ENCODE peak calls at places on chromosomes 11 and 22, in nine cellular contexts. O is tibial nerve, S is breast epithelium, U is adrenal gland, V is gastrocnemius medialis, Z is A549, G is ovary, H is sigmoid colon, Y is right lobe of liver. C is an unnamed sample.

GRCh38 chr22:48535868-48536690 is 1291.6 kb downstream of the BRD1 start:
- DNase-seq in H (no peak), V (no peak), U (no peak), Z (no peak), G (no peak), S (peak; percentile 27), Y (no peak), O (no peak), C (no peak)

GRCh38 chr22:43643362-43643761 is 168.7 kb downstream of the EFCAB6 start:
- DNase-seq in Z (no peak), U (no peak), S (peak; percentile 25), Y (no peak), H (no peak), O (no peak), G (no peak), V (no peak), C (no peak)

GRCh38 chr11:5929984-5930383 is 12.1 kb upstream of the OR56A3 start:
- DNase-seq in Z (no peak), H (no peak), S (no peak), U (no peak), V (no peak), O (no peak), Y (no peak), G (no peak), C (no peak)

GRCh38 chr11:819129-819931 is 616 bp downstream of the PNPLA2 start:
- DNase-seq in H (peak; percentile 97), V (peak; percentile 90), U (peak; percentile 94), S (peak; percentile 90), Z (no peak), G (peak; percentile 92), O (peak; percentile 87), Y (peak; percentile 95), C (no peak)

GRCh38 chr11:120337896-120338840 is 2.0 kb downstream of the ARHGEF12 start:
- DNase-seq in Y (no peak), H (no peak), S (no peak), V (no peak), O (no peak), G (no peak), Z (no peak), U (no peak), C (no peak)

GRCh38 chr22:44449061-44449682 is 48.9 kb downstream of the RTL6 start:
- DNase-seq in Z (peak; percentile 34), Y (no peak), O (no peak), G (no peak), V (no peak), H (no peak), U (peak; percentile 83), S (no peak), C (peak; percentile 60)

GRCh38 chr22:23698673-23699235 is 7.9 kb downstream of the RGL4 start:
- DNase-seq in Z (no peak), Y (no peak), H (no peak), U (no peak), S (no peak), V (no peak), G (no peak), O (no peak), C (no peak)

GRCh38 chr11:71329731-71330130 is 77.4 kb upstream of the SHANK2 start:
- DNase-seq in G (no peak), Y (no peak), S (no peak), U (no peak), O (no peak), H (peak; percentile 39), Z (no peak), V (no peak), C (no peak)

GRCh38 chr22:41532908-41533825 is 11.1 kb downstream of the POLR3H start:
- DNase-seq in U (peak; percentile 87), V (no peak), G (peak; percentile 80), Y (peak; percentile 72), O (peak; percentile 59), S (no peak), Z (peak; percentile 47), H (peak; percentile 87), C (no peak)

GRCh38 chr11:66624450-66624849 is 8.0 kb downstream of the RBM14 start:
- DNase-seq in G (no peak), Y (no peak), V (no peak), H (no peak), S (no peak), U (no peak), O (no peak), Z (no peak), C (no peak)

GRCh38 chr11:70158201-70158600 is 44.9 kb upstream of the FADD start:
- DNase-seq in Y (peak; percentile 30), O (no peak), Z (peak; percentile 35), G (no peak), H (no peak), V (no peak), U (no peak), S (no peak), C (peak; percentile 59)

GRCh38 chr11:2569731-2570210 is 125.0 kb downstream of the KCNQ1 start:
- DNase-seq in O (no peak), Z (no peak), S (no peak), V (no peak), H (peak; percentile 52), G (no peak), U (no peak), Y (peak; percentile 5), C (no peak)

GRCh38 chr11:2194877-2195755 is 23.5 kb upstream of the TH start:
- DNase-seq in Z (peak; percentile 62), G (peak; percentile 29), S (no peak), O (peak; percentile 26), U (peak; percentile 53), Y (peak; percentile 60), V (no peak), H (no peak), C (peak; percentile 70)

GRCh38 chr11:12585861-12586260 is 88.4 kb upstream of the TEAD1 start:
- DNase-seq in Z (no peak), G (no peak), S (no peak), O (no peak), V (no peak), U (no peak), Y (no peak), H (no peak), C (no peak)

DNA sequence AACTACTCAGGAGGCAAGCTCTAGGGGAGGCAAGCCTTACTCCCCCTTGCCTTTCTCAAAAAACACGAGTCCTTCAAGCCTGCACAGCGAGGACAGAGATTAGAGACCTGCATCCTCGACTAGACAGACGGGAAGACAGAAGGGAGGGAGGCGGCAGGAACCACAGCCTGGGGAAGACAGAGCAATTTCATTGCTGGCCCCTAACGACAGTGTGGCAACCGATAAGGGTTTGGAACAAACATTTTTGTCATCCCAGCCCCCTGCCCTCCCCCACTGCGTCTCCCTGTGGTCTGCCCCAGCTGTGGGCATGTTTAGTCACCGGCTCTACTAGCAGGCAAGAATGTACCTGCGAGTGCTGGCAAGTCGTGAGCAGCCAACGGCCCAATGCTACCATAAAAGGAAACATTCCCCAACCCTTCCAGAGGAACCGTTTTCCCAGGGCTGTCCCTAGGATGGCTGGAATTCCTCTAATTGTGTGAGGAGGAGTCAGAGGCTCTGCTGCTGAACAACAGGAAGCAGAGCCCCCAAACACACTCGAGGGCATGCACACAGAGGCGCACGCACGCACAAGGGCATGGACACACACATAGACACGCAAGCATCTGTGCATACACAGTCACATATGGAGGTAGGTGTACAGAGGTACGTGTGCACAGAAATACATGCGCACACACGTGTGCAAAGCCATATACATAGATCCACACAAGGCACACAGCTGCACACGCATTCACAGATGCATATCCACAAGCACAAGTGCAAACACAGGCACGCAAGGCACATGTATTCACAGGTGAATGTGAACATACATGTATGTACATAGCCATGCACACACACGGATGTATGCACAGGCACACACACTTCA is 58.3 kb downstream of the MYH9 start:
- DNase-seq in V (no peak), Z (peak; percentile 43), U (peak; percentile 89), H (no peak), Y (no peak), S (peak; percentile 97), G (peak; percentile 53), O (no peak), C (peak; percentile 61)
- TF ChIP-seq POLR2A in V (peak; percentile 13), Z (no peak), U (peak; percentile 3), H (peak; percentile 18), Y (no peak), S (peak; percentile 13), G (no peak), O (no peak), C (no peak)

DNA sequence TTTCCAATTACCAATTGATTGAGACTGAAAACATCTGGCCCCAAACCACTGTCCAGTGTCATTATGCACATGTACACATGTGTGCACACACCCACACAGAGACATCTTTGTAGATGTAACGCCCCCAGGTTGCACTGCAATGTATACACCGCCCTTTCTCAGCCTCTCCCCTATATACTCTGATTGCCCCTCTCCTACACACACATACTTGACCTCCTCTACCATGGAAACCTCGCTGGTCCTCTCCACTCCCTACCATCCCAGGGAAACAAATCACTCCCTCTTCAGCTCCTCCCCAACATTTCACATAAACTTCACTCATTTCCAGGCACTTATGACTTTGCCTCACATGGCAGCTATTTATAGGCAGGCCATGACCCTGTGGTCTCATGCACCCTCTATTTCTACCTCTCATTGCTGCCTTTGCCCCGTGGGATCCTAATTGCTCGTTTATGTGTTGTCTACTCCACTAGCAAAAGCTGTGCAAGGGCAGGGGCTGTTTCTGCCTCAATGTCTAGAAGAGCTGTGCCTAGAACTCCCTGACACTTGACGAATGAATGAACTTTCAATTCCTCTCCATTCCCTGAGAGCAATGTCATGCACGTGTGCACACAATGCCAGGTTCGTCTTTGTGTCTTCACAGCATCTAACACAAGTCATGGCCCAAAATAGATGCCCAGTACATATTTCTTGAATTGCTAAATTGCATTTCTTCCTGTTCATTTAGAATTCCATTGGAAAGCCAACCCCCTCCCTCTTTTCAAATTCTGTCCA is 10.0 kb upstream of the TMA7B start:
- DNase-seq in O (no peak), S (no peak), Y (no peak), U (no peak), Z (no peak), H (no peak), G (no peak), V (no peak), C (no peak)
- TF ChIP-seq POLR2A in O (no peak), S (no peak), Y (no peak), U (no peak), Z (no peak), H (no peak), G (no peak), V (no peak), C (no peak)

GRCh38 chr11:3840870-3841425 is at the start of gene RHOG:
- DNase-seq in O (peak; percentile 72), Z (peak; percentile 80), V (peak; percentile 71), U (peak; percentile 77), S (peak; percentile 73), H (peak; percentile 93), Y (peak; percentile 92), G (peak; percentile 87), C (peak; percentile 94)
- TF ChIP-seq POLR2A in O (no peak), Z (peak; percentile 25), V (peak; percentile 53), U (no peak), S (no peak), H (no peak), Y (peak; percentile 48), G (no peak), C (no peak)

DNA sequence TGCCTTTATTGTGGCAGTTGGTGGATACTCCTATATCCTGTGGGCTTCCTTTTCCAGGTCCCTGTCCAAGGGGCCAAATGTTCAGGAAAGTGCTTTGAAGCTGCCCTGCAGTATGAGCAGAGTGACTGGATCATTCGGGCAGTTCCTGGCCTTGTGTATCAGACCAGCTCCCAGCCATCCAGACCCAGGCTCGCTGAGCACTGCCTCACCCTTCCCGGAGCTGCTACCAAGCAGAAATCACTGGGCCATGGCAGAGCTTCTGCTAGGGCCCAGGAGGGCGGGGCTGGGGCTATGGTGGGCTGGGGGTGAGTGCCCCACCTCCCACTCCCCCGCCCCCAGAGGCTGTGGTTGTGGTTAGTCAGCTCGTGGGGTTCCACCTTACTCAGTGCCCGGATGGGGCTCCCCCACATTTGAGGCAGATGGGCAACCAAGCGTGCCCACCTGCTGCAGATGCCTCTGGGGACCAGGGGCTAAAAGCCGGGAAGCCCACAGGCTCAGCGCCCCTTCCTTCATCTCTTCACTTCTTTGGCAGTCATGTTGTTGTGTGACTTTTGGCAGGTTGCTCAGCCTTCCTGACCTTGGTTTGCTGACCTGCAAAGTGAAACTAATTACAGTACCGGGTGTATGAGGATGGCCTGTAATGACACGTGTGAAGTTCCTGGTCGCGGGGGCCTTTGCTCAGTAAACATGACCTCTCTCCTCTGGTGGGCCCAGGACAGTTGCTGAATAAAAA is 2.0 kb upstream of the LRRC32 start:
- DNase-seq in V (no peak), G (no peak), S (no peak), U (no peak), O (no peak), Z (no peak), H (no peak), Y (no peak), C (no peak)
- TF ChIP-seq POLR2A in V (no peak), G (no peak), S (no peak), U (no peak), O (no peak), Z (no peak), H (no peak), Y (no peak), C (no peak)